ENCODE peak calls at places on chromosomes 1 and 21, in ten cellular contexts. S is BE2C; H is upper lobe of right lung; X is activated naive CD4-positive, alpha-beta T cell treated with anti-CD3 and anti-CD28 coated beads, Interleukin-2, amount 50 U/mL, for 16 hours; G is cardiac septum; D is activated CD4-positive, alpha-beta T cell treated with anti-CD3 and anti-CD28 coated beads, Interleukin-2, amount 10 ng/mL, durations not matched to agents 7 days and 5 days; R is endothelial cell; N is type B pancreatic cell; P is AG20443; O is activated T-cell treated with anti-CD3 and anti-CD28 coated beads, Interleukin-2, amount 50 U/mL, for 4 hours. U is an unnamed sample.

GRCh38 chr1:151502859-151503509 is 8.2 kb upstream of the CGN start:
- DNase-seq in S (no peak), H (no peak), X (no peak), G (no peak), D (no peak), R (no peak), N (no peak), P (no peak), O (no peak), U (no peak)

GRCh38 chr1:106344494-106344893 is 712.0 kb upstream of the PRMT6 start:
- DNase-seq in S (no peak), H (no peak), X (no peak), G (no peak), D (no peak), R (no peak), N (no peak), P (no peak), O (no peak), U (no peak)

GRCh38 chr1:201376464-201377374 is 761 bp downstream of the TNNT2 start:
- DNase-seq in S (peak), H (no peak), X (no peak), G (no peak), D (no peak), R (peak), N (no peak), P (peak), O (no peak), U (no peak)

GRCh38 chr1:208030320-208031091 is 119.6 kb upstream of the CD34 start:
- DNase-seq in S (no peak), H (no peak), X (no peak), G (peak), D (no peak), R (no peak), N (no peak), P (peak), O (no peak), U (no peak)

GRCh38 chr1:198937231-198938031 is 298.6 kb downstream of the PTPRC start:
- DNase-seq in S (peak), H (no peak), X (peak), G (peak), D (peak), R (peak), N (no peak), P (peak), O (peak), U (peak)

GRCh38 chr1:221530791-221531190 is 211.1 kb downstream of the DUSP10 start:
- DNase-seq in S (no peak), H (no peak), X (no peak), G (no peak), D (no peak), R (no peak), N (no peak), P (peak), O (no peak), U (no peak)

GRCh38 chr1:162145280-162145965 is 75.9 kb downstream of the NOS1AP start:
- DNase-seq in S (no peak), H (no peak), X (no peak), G (no peak), D (no peak), R (no peak), N (no peak), P (no peak), O (no peak), U (no peak)

GRCh38 chr1:67948155-67949075 is 102.0 kb downstream of the DIRAS3 start:
- DNase-seq in S (no peak), H (no peak), X (no peak), G (no peak), D (no peak), R (no peak), N (no peak), P (peak), O (no peak), U (no peak)

GRCh38 chr1:23793018-23793781 is 2.3 kb downstream of the LYPLA2 start:
- DNase-seq in S (peak), H (peak), X (peak), G (no peak), D (peak), R (no peak), N (no peak), P (peak), O (no peak), U (peak)

GRCh38 chr21:19992540-19992939 is 1005.7 kb upstream of the NCAM2 start:
- DNase-seq in S (no peak), H (no peak), X (no peak), G (no peak), D (no peak), R (no peak), N (no peak), P (no peak), O (no peak), U (no peak)

GRCh38 chr1:244840219-244840794 is 4.8 kb downstream of the COX20 start:
- DNase-seq in S (no peak), H (no peak), X (no peak), G (no peak), D (no peak), R (no peak), N (no peak), P (no peak), O (no peak), U (no peak)

GRCh38 chr21:14559144-14559543 is 13.0 kb upstream of the SAMSN1 start:
- DNase-seq in S (no peak), H (no peak), X (no peak), G (no peak), D (no peak), R (no peak), N (no peak), P (no peak), O (no peak), U (no peak)

GRCh38 chr1:62304975-62305374 is 14.3 kb downstream of the KANK4 start:
- DNase-seq in S (no peak), H (no peak), X (no peak), G (no peak), D (no peak), R (no peak), N (no peak), P (no peak), O (no peak), U (no peak)

GRCh38 chr1:203425668-203425999 is 50.0 kb upstream of the PRELP start:
- DNase-seq in S (no peak), H (no peak), X (no peak), G (no peak), D (no peak), R (no peak), N (no peak), P (no peak), O (no peak), U (no peak)

GRCh38 chr1:6177681-6178380 is 2.3 kb downstream of the CHD5 start:
- DNase-seq in S (no peak), H (no peak), X (no peak), G (no peak), D (no peak), R (no peak), N (no peak), P (peak), O (no peak), U (no peak)

GRCh38 chr1:204924013-204924759 is 53.5 kb downstream of the NFASC start:
- DNase-seq in S (no peak), H (no peak), X (no peak), G (no peak), D (no peak), R (no peak), N (no peak), P (peak), O (no peak), U (no peak)

U was measured in pancreas.